ENCODE peak calls at places on chromosomes 7 and 10, in four cellular contexts. One of them, this sample, is unnamed.

GRCh38 chr10:50919010-50919409 is 33.6 kb upstream of the A1CF start:
- DNase-seq in pancreas: no peak
- DNase-seq in stimulated activated CD4-positive, alpha-beta T cell treated with anti-CD3 and anti-CD28 coated beads, TNF-alpha, amount 100 ng/mL, for 4 hours: no peak
- DNase-seq in activated CD4-positive, alpha-beta T cell treated with anti-CD3 and anti-CD28 coated beads, Interleukin-2, amount 50 U/mL, for 4 hours: no peak
- DNase-seq in this sample: no peak

GRCh38 chr7:1592299-1592842 is 22.5 kb upstream of the PSMG3 start:
- DNase-seq in activated CD4-positive, alpha-beta T cell treated with anti-CD3 and anti-CD28 coated beads, Interleukin-2, amount 50 U/mL, for 4 hours: no peak
- DNase-seq in pancreas: no peak
- DNase-seq in stimulated activated CD4-positive, alpha-beta T cell treated with anti-CD3 and anti-CD28 coated beads, TNF-alpha, amount 100 ng/mL, for 4 hours: no peak
- DNase-seq in this sample: no peak

GRCh38 chr7:98892609-98893008 is 14.3 kb downstream of the TRRAP start:
- DNase-seq in stimulated activated CD4-positive, alpha-beta T cell treated with anti-CD3 and anti-CD28 coated beads, TNF-alpha, amount 100 ng/mL, for 4 hours: no peak
- DNase-seq in activated CD4-positive, alpha-beta T cell treated with anti-CD3 and anti-CD28 coated beads, Interleukin-2, amount 50 U/mL, for 4 hours: no peak
- DNase-seq in pancreas: no peak
- DNase-seq in this sample: no peak

GRCh38 chr10:58586282-58586681 is 73.6 kb downstream of the BICC1 start:
- DNase-seq in activated CD4-positive, alpha-beta T cell treated with anti-CD3 and anti-CD28 coated beads, Interleukin-2, amount 50 U/mL, for 4 hours: no peak
- DNase-seq in stimulated activated CD4-positive, alpha-beta T cell treated with anti-CD3 and anti-CD28 coated beads, TNF-alpha, amount 100 ng/mL, for 4 hours: no peak
- DNase-seq in pancreas: no peak
- DNase-seq in this sample: no peak

GRCh38 chr7:81929386-81929785 is 159.5 kb upstream of the HGF start:
- DNase-seq in activated CD4-positive, alpha-beta T cell treated with anti-CD3 and anti-CD28 coated beads, Interleukin-2, amount 50 U/mL, for 4 hours: no peak
- DNase-seq in stimulated activated CD4-positive, alpha-beta T cell treated with anti-CD3 and anti-CD28 coated beads, TNF-alpha, amount 100 ng/mL, for 4 hours: no peak
- DNase-seq in pancreas: no peak
- DNase-seq in this sample: no peak

GRCh38 chr7:96266580-96266979 is 55.3 kb downstream of the SLC25A13 start:
- DNase-seq in activated CD4-positive, alpha-beta T cell treated with anti-CD3 and anti-CD28 coated beads, Interleukin-2, amount 50 U/mL, for 4 hours: no peak
- DNase-seq in pancreas: no peak
- DNase-seq in stimulated activated CD4-positive, alpha-beta T cell treated with anti-CD3 and anti-CD28 coated beads, TNF-alpha, amount 100 ng/mL, for 4 hours: no peak
- DNase-seq in this sample: no peak

GRCh38 chr10:71805776-71806705 is 32.7 kb upstream of the VSIR start:
- DNase-seq in pancreas: peak
- DNase-seq in activated CD4-positive, alpha-beta T cell treated with anti-CD3 and anti-CD28 coated beads, Interleukin-2, amount 50 U/mL, for 4 hours: no peak
- DNase-seq in stimulated activated CD4-positive, alpha-beta T cell treated with anti-CD3 and anti-CD28 coated beads, TNF-alpha, amount 100 ng/mL, for 4 hours: no peak
- DNase-seq in this sample: no peak

GRCh38 chr7:47552631-47553030 is 29.3 kb downstream of the TNS3 start:
- DNase-seq in stimulated activated CD4-positive, alpha-beta T cell treated with anti-CD3 and anti-CD28 coated beads, TNF-alpha, amount 100 ng/mL, for 4 hours: no peak
- DNase-seq in pancreas: no peak
- DNase-seq in activated CD4-positive, alpha-beta T cell treated with anti-CD3 and anti-CD28 coated beads, Interleukin-2, amount 50 U/mL, for 4 hours: no peak
- DNase-seq in this sample: no peak

GRCh38 chr10:123325663-123326175 is 171.5 kb downstream of the BUB3 start:
- DNase-seq in stimulated activated CD4-positive, alpha-beta T cell treated with anti-CD3 and anti-CD28 coated beads, TNF-alpha, amount 100 ng/mL, for 4 hours: no peak
- DNase-seq in pancreas: no peak
- DNase-seq in activated CD4-positive, alpha-beta T cell treated with anti-CD3 and anti-CD28 coated beads, Interleukin-2, amount 50 U/mL, for 4 hours: no peak
- DNase-seq in this sample: no peak

GRCh38 chr10:52322941-52323340 is 8.9 kb downstream of the DKK1 start:
- DNase-seq in activated CD4-positive, alpha-beta T cell treated with anti-CD3 and anti-CD28 coated beads, Interleukin-2, amount 50 U/mL, for 4 hours: no peak
- DNase-seq in pancreas: no peak
- DNase-seq in stimulated activated CD4-positive, alpha-beta T cell treated with anti-CD3 and anti-CD28 coated beads, TNF-alpha, amount 100 ng/mL, for 4 hours: no peak
- DNase-seq in this sample: no peak

GRCh38 chr10:43140414-43140813 is 2.2 kb downstream of the CSGALNACT2 start:
- DNase-seq in stimulated activated CD4-positive, alpha-beta T cell treated with anti-CD3 and anti-CD28 coated beads, TNF-alpha, amount 100 ng/mL, for 4 hours: no peak
- DNase-seq in pancreas: no peak
- DNase-seq in activated CD4-positive, alpha-beta T cell treated with anti-CD3 and anti-CD28 coated beads, Interleukin-2, amount 50 U/mL, for 4 hours: no peak
- DNase-seq in this sample: no peak

GRCh38 chr7:4189151-4189570 is 492.9 kb upstream of the FOXK1 start:
- DNase-seq in activated CD4-positive, alpha-beta T cell treated with anti-CD3 and anti-CD28 coated beads, Interleukin-2, amount 50 U/mL, for 4 hours: no peak
- DNase-seq in stimulated activated CD4-positive, alpha-beta T cell treated with anti-CD3 and anti-CD28 coated beads, TNF-alpha, amount 100 ng/mL, for 4 hours: no peak
- DNase-seq in pancreas: peak
- DNase-seq in this sample: no peak

GRCh38 chr7:17444673-17445072 is 146.2 kb downstream of the AHR start:
- DNase-seq in pancreas: no peak
- DNase-seq in activated CD4-positive, alpha-beta T cell treated with anti-CD3 and anti-CD28 coated beads, Interleukin-2, amount 50 U/mL, for 4 hours: no peak
- DNase-seq in stimulated activated CD4-positive, alpha-beta T cell treated with anti-CD3 and anti-CD28 coated beads, TNF-alpha, amount 100 ng/mL, for 4 hours: no peak
- DNase-seq in this sample: no peak

GRCh38 chr10:20185116-20185515 is 368.9 kb downstream of the PLXDC2 start:
- DNase-seq in pancreas: no peak
- DNase-seq in activated CD4-positive, alpha-beta T cell treated with anti-CD3 and anti-CD28 coated beads, Interleukin-2, amount 50 U/mL, for 4 hours: no peak
- DNase-seq in stimulated activated CD4-positive, alpha-beta T cell treated with anti-CD3 and anti-CD28 coated beads, TNF-alpha, amount 100 ng/mL, for 4 hours: no peak
- DNase-seq in this sample: no peak

GRCh38 chr7:106062521-106062931 is 49.6 kb downstream of the SYPL1 start:
- DNase-seq in pancreas: no peak
- DNase-seq in stimulated activated CD4-positive, alpha-beta T cell treated with anti-CD3 and anti-CD28 coated beads, TNF-alpha, amount 100 ng/mL, for 4 hours: no peak
- DNase-seq in activated CD4-positive, alpha-beta T cell treated with anti-CD3 and anti-CD28 coated beads, Interleukin-2, amount 50 U/mL, for 4 hours: no peak
- DNase-seq in this sample: no peak

GRCh38 chr7:152868122-152869040 is 108.8 kb downstream of the ACTR3B start:
- DNase-seq in activated CD4-positive, alpha-beta T cell treated with anti-CD3 and anti-CD28 coated beads, Interleukin-2, amount 50 U/mL, for 4 hours: no peak
- DNase-seq in pancreas: no peak
- DNase-seq in stimulated activated CD4-positive, alpha-beta T cell treated with anti-CD3 and anti-CD28 coated beads, TNF-alpha, amount 100 ng/mL, for 4 hours: no peak
- DNase-seq in this sample: no peak

GRCh38 chr10:92544296-92544695 is 29.6 kb downstream of the IDE start:
- DNase-seq in stimulated activated CD4-positive, alpha-beta T cell treated with anti-CD3 and anti-CD28 coated beads, TNF-alpha, amount 100 ng/mL, for 4 hours: no peak
- DNase-seq in activated CD4-positive, alpha-beta T cell treated with anti-CD3 and anti-CD28 coated beads, Interleukin-2, amount 50 U/mL, for 4 hours: no peak
- DNase-seq in pancreas: no peak
- DNase-seq in this sample: no peak

GRCh38 chr7:129494041-129494440 is 8.3 kb upstream of the SMKR1 start:
- DNase-seq in stimulated activated CD4-positive, alpha-beta T cell treated with anti-CD3 and anti-CD28 coated beads, TNF-alpha, amount 100 ng/mL, for 4 hours: no peak
- DNase-seq in pancreas: no peak
- DNase-seq in activated CD4-positive, alpha-beta T cell treated with anti-CD3 and anti-CD28 coated beads, Interleukin-2, amount 50 U/mL, for 4 hours: no peak
- DNase-seq in this sample: no peak

GRCh38 chr7:48090095-48090805 is 1.2 kb downstream of the UPP1 start:
- DNase-seq in pancreas: peak
- DNase-seq in activated CD4-positive, alpha-beta T cell treated with anti-CD3 and anti-CD28 coated beads, Interleukin-2, amount 50 U/mL, for 4 hours: no peak
- DNase-seq in stimulated activated CD4-positive, alpha-beta T cell treated with anti-CD3 and anti-CD28 coated beads, TNF-alpha, amount 100 ng/mL, for 4 hours: no peak
- DNase-seq in this sample: no peak

GRCh38 chr7:45148653-45148973 is 9.0 kb upstream of the RAMP3 start:
- DNase-seq in stimulated activated CD4-positive, alpha-beta T cell treated with anti-CD3 and anti-CD28 coated beads, TNF-alpha, amount 100 ng/mL, for 4 hours: no peak
- DNase-seq in pancreas: no peak
- DNase-seq in activated CD4-positive, alpha-beta T cell treated with anti-CD3 and anti-CD28 coated beads, Interleukin-2, amount 50 U/mL, for 4 hours: no peak
- DNase-seq in this sample: no peak

GRCh38 chr10:22334414-22335203 is 10.7 kb upstream of the SPAG6 start:
- DNase-seq in activated CD4-positive, alpha-beta T cell treated with anti-CD3 and anti-CD28 coated beads, Interleukin-2, amount 50 U/mL, for 4 hours: no peak
- DNase-seq in pancreas: peak
- DNase-seq in stimulated activated CD4-positive, alpha-beta T cell treated with anti-CD3 and anti-CD28 coated beads, TNF-alpha, amount 100 ng/mL, for 4 hours: no peak
- DNase-seq in this sample: no peak

GRCh38 chr10:110495731-110496552 is 1.8 kb upstream of the DUSP5 start:
- DNase-seq in activated CD4-positive, alpha-beta T cell treated with anti-CD3 and anti-CD28 coated beads, Interleukin-2, amount 50 U/mL, for 4 hours: peak
- DNase-seq in stimulated activated CD4-positive, alpha-beta T cell treated with anti-CD3 and anti-CD28 coated beads, TNF-alpha, amount 100 ng/mL, for 4 hours: peak
- DNase-seq in pancreas: no peak
- DNase-seq in this sample: peak